ENCODE peak calls at places on chromosomes 5 and 9, in ten cellular contexts. O is fibroblast of mammary gland; N is iris pigment epithelial cell; G is CD8-positive, alpha-beta memory T cell; R is dermis microvascular lymphatic vessel endothelial cell; X is NCI-H510A treated with DMSO at 0.1 percent for 48 hours; J is stimulated activated CD4-positive, alpha-beta T cell treated with anti-CD3 and anti-CD28 coated beads, Interleukin-12 subunit alpha, Interleukin-12 subunit beta, amount 100 ng/mL, for 4 hours; A is cardiac septum; D is left colon; K is GM23248. I is an unnamed sample.

GRCh38 chr5:135047347-135047695 is 13.3 kb upstream of the PITX1 start:
- DNase-seq in O (no peak), N (no peak), G (no peak), R (no peak), X (no peak), J (no peak), A (no peak), D (no peak), K (no peak), I (no peak)

GRCh38 chr9:115595951-115596742 is 478.2 kb upstream of the TNC start:
- DNase-seq in O (peak), N (peak), G (no peak), R (no peak), X (no peak), J (no peak), A (no peak), D (no peak), K (peak), I (no peak)

GRCh38 chr9:77507212-77507961 is 140.7 kb downstream of the GNA14 start:
- DNase-seq in O (peak), N (peak), G (no peak), R (peak), X (no peak), J (no peak), A (no peak), D (no peak), K (no peak), I (no peak)

GRCh38 chr5:112467467-112467866 is 48.4 kb upstream of the EPB41L4A start:
- DNase-seq in O (no peak), N (no peak), G (no peak), R (no peak), X (peak), J (no peak), A (no peak), D (no peak), K (no peak), I (no peak)

GRCh38 chr5:72693001-72693442 is 123.4 kb upstream of the TNPO1 start:
- DNase-seq in O (peak), N (peak), G (no peak), R (no peak), X (no peak), J (no peak), A (no peak), D (no peak), K (peak), I (no peak)

GRCh38 chr9:117307701-117308100 is 107.2 kb downstream of the ASTN2 start:
- DNase-seq in O (no peak), N (no peak), G (no peak), R (no peak), X (no peak), J (no peak), A (no peak), D (no peak), K (no peak), I (no peak)

GRCh38 chr5:83337453-83338035 is 134.0 kb upstream of the VCAN start:
- DNase-seq in O (no peak), N (peak), G (no peak), R (no peak), X (no peak), J (no peak), A (no peak), D (no peak), K (no peak), I (no peak)

GRCh38 chr5:5650949-5651348 is 228.5 kb downstream of the ICE1 start:
- DNase-seq in O (no peak), N (no peak), G (no peak), R (no peak), X (no peak), J (no peak), A (no peak), D (no peak), K (no peak), I (no peak)

GRCh38 chr5:121121786-121122185 is 657.7 kb downstream of the PRR16 start:
- DNase-seq in O (no peak), N (no peak), G (no peak), R (no peak), X (no peak), J (no peak), A (no peak), D (no peak), K (no peak), I (no peak)

GRCh38 chr5:36744041-36744677 is 132.4 kb upstream of the NIPBL start:
- DNase-seq in O (peak), N (no peak), G (no peak), R (no peak), X (peak), J (no peak), A (no peak), D (no peak), K (peak), I (no peak)

GRCh38 chr5:81213070-81213469 is 20.1 kb upstream of the CKMT2 start:
- DNase-seq in O (no peak), N (no peak), G (no peak), R (no peak), X (no peak), J (no peak), A (no peak), D (no peak), K (no peak), I (no peak)

GRCh38 chr5:73640861-73641320 is 14.9 kb downstream of the ARHGEF28 start:
- DNase-seq in O (no peak), N (peak), G (no peak), R (peak), X (no peak), J (no peak), A (no peak), D (no peak), K (peak), I (no peak)

GRCh38 chr5:112420111-112420864 is 1.2 kb upstream of the EPB41L4A start:
- DNase-seq in O (peak), N (peak), G (peak), R (peak), X (peak), J (peak), A (peak), D (peak), K (peak), I (peak)

GRCh38 chr9:104767507-104767906 is 3.6 kb downstream of the NIPSNAP3B start:
- DNase-seq in O (no peak), N (no peak), G (no peak), R (no peak), X (no peak), J (no peak), A (no peak), D (no peak), K (no peak), I (no peak)

GRCh38 chr5:135317286-135317685 is 81.7 kb downstream of the MACROH2A1 start:
- DNase-seq in O (no peak), N (no peak), G (no peak), R (no peak), X (no peak), J (no peak), A (peak), D (no peak), K (no peak), I (peak)

GRCh38 chr5:120446896-120447295 is 17.2 kb upstream of the PRR16 start:
- DNase-seq in O (no peak), N (no peak), G (no peak), R (no peak), X (no peak), J (no peak), A (no peak), D (no peak), K (no peak), I (no peak)

GRCh38 chr9:125405938-125406811 is 144.5 kb downstream of the GAPVD1 start:
- DNase-seq in O (peak), N (peak), G (no peak), R (no peak), X (no peak), J (no peak), A (no peak), D (no peak), K (peak), I (no peak)

GRCh38 chr9:15743512-15743911 is 190.7 kb downstream of the CCDC171 start:
- DNase-seq in O (no peak), N (no peak), G (no peak), R (no peak), X (no peak), J (no peak), A (no peak), D (no peak), K (no peak), I (no peak)

GRCh38 chr5:119355636-119356383 is at the start of gene TNFAIP8:
- DNase-seq in O (peak), N (peak), G (no peak), R (peak), X (no peak), J (peak), A (peak), D (peak), K (peak), I (peak)

GRCh38 chr5:1793966-1794895 is 5.4 kb downstream of the MRPL36 start:
- DNase-seq in O (peak), N (peak), G (no peak), R (peak), X (no peak), J (no peak), A (no peak), D (no peak), K (peak), I (no peak)

GRCh38 chr5:34563951-34564705 is 92.0 kb upstream of the RAI14 start:
- DNase-seq in O (peak), N (peak), G (no peak), R (peak), X (no peak), J (no peak), A (peak), D (no peak), K (peak), I (peak)

GRCh38 chr5:126456217-126456616 is 33.0 kb downstream of the GRAMD2B start:
- DNase-seq in O (no peak), N (no peak), G (no peak), R (no peak), X (no peak), J (no peak), A (no peak), D (no peak), K (no peak), I (no peak)

GRCh38 chr5:82595083-82595482 is 316.9 kb upstream of the RPS23 start:
- DNase-seq in O (no peak), N (no peak), G (no peak), R (no peak), X (no peak), J (no peak), A (no peak), D (peak), K (no peak), I (no peak)

GRCh38 chr5:17178316-17178715 is 39.1 kb upstream of the BASP1 start:
- DNase-seq in O (no peak), N (peak), G (no peak), R (no peak), X (no peak), J (no peak), A (no peak), D (no peak), K (no peak), I (no peak)

GRCh38 chr5:125044491-125045282 is 298.2 kb upstream of the ZNF608 start:
- DNase-seq in O (no peak), N (peak), G (no peak), R (peak), X (no peak), J (no peak), A (no peak), D (no peak), K (peak), I (no peak)

GRCh38 chr9:82438581-82438980 is 450.0 kb downstream of the SPATA31D1 start:
- DNase-seq in O (no peak), N (no peak), G (no peak), R (no peak), X (no peak), J (no peak), A (no peak), D (no peak), K (no peak), I (no peak)

GRCh38 chr9:108184941-108185340 is 670.8 kb downstream of the ACTL7B start:
- DNase-seq in O (peak), N (peak), G (no peak), R (peak), X (no peak), J (no peak), A (no peak), D (peak), K (peak), I (no peak)

GRCh38 chr5:169668732-169669131 is 31.7 kb downstream of the DOCK2 start:
- DNase-seq in O (no peak), N (peak), G (no peak), R (peak), X (no peak), J (no peak), A (no peak), D (no peak), K (no peak), I (no peak)

GRCh38 chr5:76607353-76607871 is 15.8 kb downstream of the F2RL2 start:
- DNase-seq in O (peak), N (peak), G (no peak), R (no peak), X (no peak), J (no peak), A (no peak), D (no peak), K (peak), I (no peak)